ENCODE peak calls at places on chromosomes 11 and 22, in seven cellular contexts. One of them, this sample, is unnamed.

GRCh38 chr11:121082670-121083069 is 18.4 kb upstream of the TECTA start:
- DNase-seq in CD8-positive, alpha-beta memory T cell: no peak
- DNase-seq in endodermal cell: peak
- DNase-seq in NB4: peak
- DNase-seq in thoracic aorta: no peak
- DNase-seq in heart left ventricle: no peak
- DNase-seq in effector memory CD4-positive, alpha-beta T cell: no peak
- DNase-seq in this sample: no peak

GRCh38 chr11:105179542-105180278 is 40.1 kb upstream of the CARD18 start:
- DNase-seq in CD8-positive, alpha-beta memory T cell: no peak
- DNase-seq in endodermal cell: no peak
- DNase-seq in NB4: no peak
- DNase-seq in thoracic aorta: no peak
- DNase-seq in heart left ventricle: no peak
- DNase-seq in effector memory CD4-positive, alpha-beta T cell: no peak
- DNase-seq in this sample: no peak

GRCh38 chr22:48941903-48942625 is 885.6 kb downstream of the BRD1 start:
- DNase-seq in CD8-positive, alpha-beta memory T cell: no peak
- DNase-seq in endodermal cell: peak
- DNase-seq in NB4: no peak
- DNase-seq in thoracic aorta: no peak
- DNase-seq in heart left ventricle: no peak
- DNase-seq in effector memory CD4-positive, alpha-beta T cell: no peak
- DNase-seq in this sample: no peak

GRCh38 chr11:69372589-69373250 is 78.8 kb downstream of the MYEOV start:
- DNase-seq in CD8-positive, alpha-beta memory T cell: no peak
- DNase-seq in endodermal cell: peak
- DNase-seq in NB4: no peak
- DNase-seq in thoracic aorta: no peak
- DNase-seq in heart left ventricle: peak
- DNase-seq in effector memory CD4-positive, alpha-beta T cell: no peak
- DNase-seq in this sample: no peak

GRCh38 chr11:40816976-40817375 is 642.5 kb downstream of the LRRC4C start:
- DNase-seq in CD8-positive, alpha-beta memory T cell: no peak
- DNase-seq in endodermal cell: no peak
- DNase-seq in NB4: no peak
- DNase-seq in thoracic aorta: no peak
- DNase-seq in heart left ventricle: no peak
- DNase-seq in effector memory CD4-positive, alpha-beta T cell: no peak
- DNase-seq in this sample: no peak

GRCh38 chr11:68683086-68683951 is 1.0 kb upstream of the GAL start:
- DNase-seq in CD8-positive, alpha-beta memory T cell: no peak
- DNase-seq in endodermal cell: peak
- DNase-seq in NB4: no peak
- DNase-seq in thoracic aorta: no peak
- DNase-seq in heart left ventricle: no peak
- DNase-seq in effector memory CD4-positive, alpha-beta T cell: no peak
- DNase-seq in this sample: no peak

GRCh38 chr11:7651140-7651551 is 22.2 kb downstream of the CYB5R2 start:
- DNase-seq in CD8-positive, alpha-beta memory T cell: no peak
- DNase-seq in endodermal cell: peak
- DNase-seq in NB4: peak
- DNase-seq in thoracic aorta: no peak
- DNase-seq in heart left ventricle: no peak
- DNase-seq in effector memory CD4-positive, alpha-beta T cell: no peak
- DNase-seq in this sample: no peak

GRCh38 chr11:112348480-112349029 is 87.9 kb upstream of the PLET1 start:
- DNase-seq in CD8-positive, alpha-beta memory T cell: no peak
- DNase-seq in endodermal cell: peak
- DNase-seq in NB4: peak
- DNase-seq in thoracic aorta: no peak
- DNase-seq in heart left ventricle: no peak
- DNase-seq in effector memory CD4-positive, alpha-beta T cell: no peak
- DNase-seq in this sample: no peak

GRCh38 chr11:11463397-11463796 is 110.3 kb upstream of the CSNK2A3 start:
- DNase-seq in CD8-positive, alpha-beta memory T cell: no peak
- DNase-seq in endodermal cell: no peak
- DNase-seq in NB4: peak
- DNase-seq in thoracic aorta: no peak
- DNase-seq in heart left ventricle: no peak
- DNase-seq in effector memory CD4-positive, alpha-beta T cell: no peak
- DNase-seq in this sample: peak

GRCh38 chr11:2565447-2566222 is 120.8 kb downstream of the KCNQ1 start:
- DNase-seq in CD8-positive, alpha-beta memory T cell: no peak
- DNase-seq in endodermal cell: peak
- DNase-seq in NB4: no peak
- DNase-seq in thoracic aorta: no peak
- DNase-seq in heart left ventricle: no peak
- DNase-seq in effector memory CD4-positive, alpha-beta T cell: no peak
- DNase-seq in this sample: no peak

GRCh38 chr22:30869996-30870395 is 98.6 kb downstream of the MORC2 start:
- DNase-seq in CD8-positive, alpha-beta memory T cell: no peak
- DNase-seq in endodermal cell: peak
- DNase-seq in NB4: no peak
- DNase-seq in thoracic aorta: no peak
- DNase-seq in heart left ventricle: no peak
- DNase-seq in effector memory CD4-positive, alpha-beta T cell: no peak
- DNase-seq in this sample: no peak

GRCh38 chr11:126181939-126182730 is 29.3 kb downstream of the RPUSD4 start:
- DNase-seq in CD8-positive, alpha-beta memory T cell: no peak
- DNase-seq in endodermal cell: no peak
- DNase-seq in NB4: peak
- DNase-seq in thoracic aorta: no peak
- DNase-seq in heart left ventricle: no peak
- DNase-seq in effector memory CD4-positive, alpha-beta T cell: no peak
- DNase-seq in this sample: no peak

GRCh38 chr22:44317886-44318637 is 5.3 kb upstream of the SHISAL1 start:
- DNase-seq in CD8-positive, alpha-beta memory T cell: no peak
- DNase-seq in endodermal cell: no peak
- DNase-seq in NB4: no peak
- DNase-seq in thoracic aorta: no peak
- DNase-seq in heart left ventricle: no peak
- DNase-seq in effector memory CD4-positive, alpha-beta T cell: no peak
- DNase-seq in this sample: no peak

GRCh38 chr22:22692707-22693530 is 48.5 kb downstream of the GGTLC2 start:
- DNase-seq in CD8-positive, alpha-beta memory T cell: peak
- DNase-seq in endodermal cell: peak
- DNase-seq in NB4: peak
- DNase-seq in thoracic aorta: no peak
- DNase-seq in heart left ventricle: no peak
- DNase-seq in effector memory CD4-positive, alpha-beta T cell: peak
- DNase-seq in this sample: no peak

GRCh38 chr11:36487619-36488018 is 22.5 kb downstream of the TRAF6 start:
- DNase-seq in CD8-positive, alpha-beta memory T cell: no peak
- DNase-seq in endodermal cell: no peak
- DNase-seq in NB4: no peak
- DNase-seq in thoracic aorta: no peak
- DNase-seq in heart left ventricle: no peak
- DNase-seq in effector memory CD4-positive, alpha-beta T cell: no peak
- DNase-seq in this sample: no peak

GRCh38 chr11:70152244-70152643 is 50.9 kb upstream of the FADD start:
- DNase-seq in CD8-positive, alpha-beta memory T cell: no peak
- DNase-seq in endodermal cell: no peak
- DNase-seq in NB4: no peak
- DNase-seq in thoracic aorta: no peak
- DNase-seq in heart left ventricle: no peak
- DNase-seq in effector memory CD4-positive, alpha-beta T cell: no peak
- DNase-seq in this sample: no peak

GRCh38 chr11:106101797-106102196 is 24.3 kb downstream of the AASDHPPT start:
- DNase-seq in CD8-positive, alpha-beta memory T cell: no peak
- DNase-seq in endodermal cell: no peak
- DNase-seq in NB4: no peak
- DNase-seq in thoracic aorta: no peak
- DNase-seq in heart left ventricle: no peak
- DNase-seq in effector memory CD4-positive, alpha-beta T cell: no peak
- DNase-seq in this sample: peak

GRCh38 chr11:93743316-93743715 is 1.8 kb downstream of the C11orf54 start:
- DNase-seq in CD8-positive, alpha-beta memory T cell: no peak
- DNase-seq in endodermal cell: no peak
- DNase-seq in NB4: no peak
- DNase-seq in thoracic aorta: no peak
- DNase-seq in heart left ventricle: no peak
- DNase-seq in effector memory CD4-positive, alpha-beta T cell: no peak
- DNase-seq in this sample: no peak

GRCh38 chr11:93513763-93514162 is 29.4 kb downstream of the SMCO4 start:
- DNase-seq in CD8-positive, alpha-beta memory T cell: no peak
- DNase-seq in endodermal cell: no peak
- DNase-seq in NB4: no peak
- DNase-seq in thoracic aorta: no peak
- DNase-seq in heart left ventricle: no peak
- DNase-seq in effector memory CD4-positive, alpha-beta T cell: no peak
- DNase-seq in this sample: no peak

GRCh38 chr11:15765530-15765929 is 590.8 kb downstream of the SOX6 start:
- DNase-seq in CD8-positive, alpha-beta memory T cell: no peak
- DNase-seq in endodermal cell: no peak
- DNase-seq in NB4: no peak
- DNase-seq in thoracic aorta: no peak
- DNase-seq in heart left ventricle: no peak
- DNase-seq in effector memory CD4-positive, alpha-beta T cell: no peak
- DNase-seq in this sample: no peak

GRCh38 chr11:23885801-23886200 is 611.1 kb upstream of the LUZP2 start:
- DNase-seq in CD8-positive, alpha-beta memory T cell: no peak
- DNase-seq in endodermal cell: no peak
- DNase-seq in NB4: no peak
- DNase-seq in thoracic aorta: no peak
- DNase-seq in heart left ventricle: no peak
- DNase-seq in effector memory CD4-positive, alpha-beta T cell: no peak
- DNase-seq in this sample: no peak

GRCh38 chr11:34358258-34358665 is 452 bp upstream of the ABTB2 start:
- DNase-seq in CD8-positive, alpha-beta memory T cell: no peak
- DNase-seq in endodermal cell: no peak
- DNase-seq in NB4: peak
- DNase-seq in thoracic aorta: peak
- DNase-seq in heart left ventricle: peak
- DNase-seq in effector memory CD4-positive, alpha-beta T cell: no peak
- DNase-seq in this sample: no peak

GRCh38 chr11:107844041-107844440 is 14.5 kb downstream of the SLC35F2 start:
- DNase-seq in CD8-positive, alpha-beta memory T cell: no peak
- DNase-seq in endodermal cell: no peak
- DNase-seq in NB4: peak
- DNase-seq in thoracic aorta: no peak
- DNase-seq in heart left ventricle: no peak
- DNase-seq in effector memory CD4-positive, alpha-beta T cell: no peak
- DNase-seq in this sample: no peak

GRCh38 chr22:48753752-48754517 is 1073.7 kb downstream of the BRD1 start:
- DNase-seq in CD8-positive, alpha-beta memory T cell: no peak
- DNase-seq in endodermal cell: peak
- DNase-seq in NB4: no peak
- DNase-seq in thoracic aorta: no peak
- DNase-seq in heart left ventricle: peak
- DNase-seq in effector memory CD4-positive, alpha-beta T cell: no peak
- DNase-seq in this sample: no peak

GRCh38 chr22:46008836-46009596 is 32.1 kb upstream of the WNT7B start:
- DNase-seq in CD8-positive, alpha-beta memory T cell: no peak
- DNase-seq in endodermal cell: no peak
- DNase-seq in NB4: no peak
- DNase-seq in thoracic aorta: no peak
- DNase-seq in heart left ventricle: no peak
- DNase-seq in effector memory CD4-positive, alpha-beta T cell: no peak
- DNase-seq in this sample: no peak

GRCh38 chr22:46006379-46007002 is 29.5 kb upstream of the WNT7B start:
- DNase-seq in CD8-positive, alpha-beta memory T cell: peak
- DNase-seq in endodermal cell: peak
- DNase-seq in NB4: peak
- DNase-seq in thoracic aorta: peak
- DNase-seq in heart left ventricle: peak
- DNase-seq in effector memory CD4-positive, alpha-beta T cell: peak
- DNase-seq in this sample: peak

GRCh38 chr22:46008291-46008690 is 31.3 kb upstream of the WNT7B start:
- DNase-seq in CD8-positive, alpha-beta memory T cell: no peak
- DNase-seq in endodermal cell: no peak
- DNase-seq in NB4: no peak
- DNase-seq in thoracic aorta: no peak
- DNase-seq in heart left ventricle: no peak
- DNase-seq in effector memory CD4-positive, alpha-beta T cell: no peak
- DNase-seq in this sample: no peak

GRCh38 chr22:46007003-46007847 is 30.3 kb upstream of the WNT7B start:
- DNase-seq in CD8-positive, alpha-beta memory T cell: no peak
- DNase-seq in endodermal cell: no peak
- DNase-seq in NB4: peak
- DNase-seq in thoracic aorta: no peak
- DNase-seq in heart left ventricle: peak
- DNase-seq in effector memory CD4-positive, alpha-beta T cell: no peak
- DNase-seq in this sample: peak

DNA sequence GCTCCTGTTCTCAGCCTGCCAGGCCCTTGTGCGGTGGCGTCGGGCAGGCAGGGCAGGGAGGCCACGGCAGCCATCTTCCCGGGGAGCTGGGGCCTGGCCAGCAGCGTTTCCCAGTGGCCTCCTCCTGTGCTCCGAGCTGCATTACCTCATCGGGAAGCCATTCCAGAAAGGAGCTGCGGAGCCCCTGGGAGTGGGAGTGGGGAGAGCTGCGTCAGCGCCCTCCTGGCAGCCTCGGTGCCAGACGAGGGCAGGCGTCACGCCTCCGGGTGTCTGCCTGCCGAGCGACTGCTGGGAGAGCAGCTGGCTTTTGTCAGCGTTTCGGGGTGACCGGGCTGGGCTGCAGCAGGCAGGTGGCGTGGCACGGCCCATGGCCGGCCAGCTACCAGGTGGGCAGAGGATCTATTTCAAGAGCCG is 30.9 kb upstream of the WNT7B start:
- DNase-seq in CD8-positive, alpha-beta memory T cell: no peak
- DNase-seq in endodermal cell: no peak
- DNase-seq in NB4: no peak
- DNase-seq in thoracic aorta: peak
- DNase-seq in heart left ventricle: peak
- DNase-seq in effector memory CD4-positive, alpha-beta T cell: no peak
- DNase-seq in this sample: peak
- H3K4me3 ChIP-seq in CD8-positive, alpha-beta memory T cell: no peak
- H3K4me3 ChIP-seq in endodermal cell: no peak
- H3K4me3 ChIP-seq in NB4: no peak
- H3K4me3 ChIP-seq in thoracic aorta: peak
- H3K4me3 ChIP-seq in heart left ventricle: peak
- H3K4me3 ChIP-seq in effector memory CD4-positive, alpha-beta T cell: no peak
- H3K4me3 ChIP-seq in this sample: no peak

GRCh38 chr11:44613081-44613628 is 47.7 kb downstream of the CD82 start:
- DNase-seq in CD8-positive, alpha-beta memory T cell: no peak
- DNase-seq in endodermal cell: no peak
- DNase-seq in NB4: no peak
- DNase-seq in thoracic aorta: no peak
- DNase-seq in heart left ventricle: no peak
- DNase-seq in effector memory CD4-positive, alpha-beta T cell: no peak
- DNase-seq in this sample: no peak
- H3K4me3 ChIP-seq in CD8-positive, alpha-beta memory T cell: no peak
- H3K4me3 ChIP-seq in endodermal cell: no peak
- H3K4me3 ChIP-seq in NB4: no peak
- H3K4me3 ChIP-seq in thoracic aorta: no peak
- H3K4me3 ChIP-seq in heart left ventricle: no peak
- H3K4me3 ChIP-seq in effector memory CD4-positive, alpha-beta T cell: no peak
- H3K4me3 ChIP-seq in this sample: no peak

GRCh38 chr11:110349109-110349996 is 52.9 kb upstream of the RDX start:
- DNase-seq in CD8-positive, alpha-beta memory T cell: no peak
- DNase-seq in endodermal cell: no peak
- DNase-seq in NB4: no peak
- DNase-seq in thoracic aorta: no peak
- DNase-seq in heart left ventricle: no peak
- DNase-seq in effector memory CD4-positive, alpha-beta T cell: no peak
- DNase-seq in this sample: no peak
- H3K4me3 ChIP-seq in CD8-positive, alpha-beta memory T cell: no peak
- H3K4me3 ChIP-seq in endodermal cell: no peak
- H3K4me3 ChIP-seq in NB4: no peak
- H3K4me3 ChIP-seq in thoracic aorta: no peak
- H3K4me3 ChIP-seq in heart left ventricle: no peak
- H3K4me3 ChIP-seq in effector memory CD4-positive, alpha-beta T cell: no peak
- H3K4me3 ChIP-seq in this sample: no peak

GRCh38 chr22:37333724-37334460 is 51.6 kb downstream of the CYTH4 start:
- DNase-seq in CD8-positive, alpha-beta memory T cell: no peak
- DNase-seq in endodermal cell: no peak
- DNase-seq in NB4: no peak
- DNase-seq in thoracic aorta: no peak
- DNase-seq in heart left ventricle: no peak
- DNase-seq in effector memory CD4-positive, alpha-beta T cell: no peak
- DNase-seq in this sample: no peak
- H3K4me3 ChIP-seq in CD8-positive, alpha-beta memory T cell: no peak
- H3K4me3 ChIP-seq in endodermal cell: no peak
- H3K4me3 ChIP-seq in NB4: no peak
- H3K4me3 ChIP-seq in thoracic aorta: no peak
- H3K4me3 ChIP-seq in heart left ventricle: no peak
- H3K4me3 ChIP-seq in effector memory CD4-positive, alpha-beta T cell: no peak
- H3K4me3 ChIP-seq in this sample: no peak